ENCODE peak calls at places on chromosomes 12 and 14, in six cellular contexts. One of them, this sample, is unnamed.

GRCh38 chr14:33186656-33187055 is 248.0 kb downstream of the NPAS3 start:
- DNase-seq in breast epithelium: no peak
- DNase-seq in fibroblast of lung: no peak
- DNase-seq in left lung: no peak
- DNase-seq in heart left ventricle: no peak
- DNase-seq in HFF-Myc: no peak
- DNase-seq in this sample: no peak

GRCh38 chr14:61186793-61187641 is 94.1 kb downstream of the TMEM30B start:
- DNase-seq in breast epithelium: no peak
- DNase-seq in fibroblast of lung: no peak
- DNase-seq in left lung: no peak
- DNase-seq in heart left ventricle: no peak
- DNase-seq in HFF-Myc: no peak
- DNase-seq in this sample: peak

GRCh38 chr12:77888611-77889010 is 57.9 kb downstream of the NAV3 start:
- DNase-seq in breast epithelium: no peak
- DNase-seq in fibroblast of lung: peak
- DNase-seq in left lung: no peak
- DNase-seq in heart left ventricle: no peak
- DNase-seq in HFF-Myc: peak
- DNase-seq in this sample: peak

GRCh38 chr12:578743-579449 is 84.3 kb downstream of the NINJ2 start:
- DNase-seq in breast epithelium: no peak
- DNase-seq in fibroblast of lung: peak
- DNase-seq in left lung: no peak
- DNase-seq in heart left ventricle: no peak
- DNase-seq in HFF-Myc: no peak
- DNase-seq in this sample: no peak

GRCh38 chr14:36988568-36988967 is 183.8 kb downstream of the SLC25A21 start:
- DNase-seq in breast epithelium: no peak
- DNase-seq in fibroblast of lung: peak
- DNase-seq in left lung: no peak
- DNase-seq in heart left ventricle: no peak
- DNase-seq in HFF-Myc: no peak
- DNase-seq in this sample: no peak

GRCh38 chr12:51868821-51869489 is 18.9 kb upstream of the ANKRD33 start:
- DNase-seq in breast epithelium: no peak
- DNase-seq in fibroblast of lung: no peak
- DNase-seq in left lung: no peak
- DNase-seq in heart left ventricle: no peak
- DNase-seq in HFF-Myc: no peak
- DNase-seq in this sample: no peak

GRCh38 chr14:77654001-77654431 is 37.6 kb upstream of the SPTLC2 start:
- DNase-seq in breast epithelium: no peak
- DNase-seq in fibroblast of lung: no peak
- DNase-seq in left lung: no peak
- DNase-seq in heart left ventricle: no peak
- DNase-seq in HFF-Myc: no peak
- DNase-seq in this sample: no peak

GRCh38 chr12:3558255-3558654 is 67.3 kb downstream of the PRMT8 start:
- DNase-seq in breast epithelium: no peak
- DNase-seq in fibroblast of lung: no peak
- DNase-seq in left lung: no peak
- DNase-seq in heart left ventricle: no peak
- DNase-seq in HFF-Myc: no peak
- DNase-seq in this sample: no peak

GRCh38 chr14:20606190-20606901 is 15.2 kb upstream of the RNASE12 start:
- DNase-seq in breast epithelium: no peak
- DNase-seq in fibroblast of lung: no peak
- DNase-seq in left lung: no peak
- DNase-seq in heart left ventricle: no peak
- DNase-seq in HFF-Myc: no peak
- DNase-seq in this sample: peak

GRCh38 chr12:45182511-45182910 is 33.4 kb upstream of the ANO6 start:
- DNase-seq in breast epithelium: no peak
- DNase-seq in fibroblast of lung: peak
- DNase-seq in left lung: no peak
- DNase-seq in heart left ventricle: no peak
- DNase-seq in HFF-Myc: no peak
- DNase-seq in this sample: no peak

GRCh38 chr12:42588981-42589464 is 523 bp downstream of the PRICKLE1 start:
- DNase-seq in breast epithelium: no peak
- DNase-seq in fibroblast of lung: no peak
- DNase-seq in left lung: peak
- DNase-seq in heart left ventricle: peak
- DNase-seq in HFF-Myc: no peak
- DNase-seq in this sample: no peak

GRCh38 chr14:38502241-38502640 is 246.3 kb upstream of the CLEC14A start:
- DNase-seq in breast epithelium: no peak
- DNase-seq in fibroblast of lung: no peak
- DNase-seq in left lung: no peak
- DNase-seq in heart left ventricle: no peak
- DNase-seq in HFF-Myc: no peak
- DNase-seq in this sample: peak

GRCh38 chr12:90124289-90124688 is 415.7 kb upstream of the ATP2B1 start:
- DNase-seq in breast epithelium: no peak
- DNase-seq in fibroblast of lung: no peak
- DNase-seq in left lung: no peak
- DNase-seq in heart left ventricle: no peak
- DNase-seq in HFF-Myc: no peak
- DNase-seq in this sample: no peak

GRCh38 chr12:67070307-67070600 is 198.9 kb upstream of the CAND1 start:
- DNase-seq in breast epithelium: no peak
- DNase-seq in fibroblast of lung: no peak
- DNase-seq in left lung: no peak
- DNase-seq in heart left ventricle: no peak
- DNase-seq in HFF-Myc: no peak
- DNase-seq in this sample: no peak

GRCh38 chr12:67067453-67068203 is 201.5 kb upstream of the CAND1 start:
- DNase-seq in breast epithelium: no peak
- DNase-seq in fibroblast of lung: no peak
- DNase-seq in left lung: no peak
- DNase-seq in heart left ventricle: no peak
- DNase-seq in HFF-Myc: no peak
- DNase-seq in this sample: no peak

GRCh38 chr12:67068204-67068731 is 200.9 kb upstream of the CAND1 start:
- DNase-seq in breast epithelium: no peak
- DNase-seq in fibroblast of lung: no peak
- DNase-seq in left lung: peak
- DNase-seq in heart left ventricle: no peak
- DNase-seq in HFF-Myc: no peak
- DNase-seq in this sample: no peak

GRCh38 chr12:67069451-67070306 is 199.5 kb upstream of the CAND1 start:
- DNase-seq in breast epithelium: no peak
- DNase-seq in fibroblast of lung: peak
- DNase-seq in left lung: peak
- DNase-seq in heart left ventricle: no peak
- DNase-seq in HFF-Myc: no peak
- DNase-seq in this sample: no peak

DNA sequence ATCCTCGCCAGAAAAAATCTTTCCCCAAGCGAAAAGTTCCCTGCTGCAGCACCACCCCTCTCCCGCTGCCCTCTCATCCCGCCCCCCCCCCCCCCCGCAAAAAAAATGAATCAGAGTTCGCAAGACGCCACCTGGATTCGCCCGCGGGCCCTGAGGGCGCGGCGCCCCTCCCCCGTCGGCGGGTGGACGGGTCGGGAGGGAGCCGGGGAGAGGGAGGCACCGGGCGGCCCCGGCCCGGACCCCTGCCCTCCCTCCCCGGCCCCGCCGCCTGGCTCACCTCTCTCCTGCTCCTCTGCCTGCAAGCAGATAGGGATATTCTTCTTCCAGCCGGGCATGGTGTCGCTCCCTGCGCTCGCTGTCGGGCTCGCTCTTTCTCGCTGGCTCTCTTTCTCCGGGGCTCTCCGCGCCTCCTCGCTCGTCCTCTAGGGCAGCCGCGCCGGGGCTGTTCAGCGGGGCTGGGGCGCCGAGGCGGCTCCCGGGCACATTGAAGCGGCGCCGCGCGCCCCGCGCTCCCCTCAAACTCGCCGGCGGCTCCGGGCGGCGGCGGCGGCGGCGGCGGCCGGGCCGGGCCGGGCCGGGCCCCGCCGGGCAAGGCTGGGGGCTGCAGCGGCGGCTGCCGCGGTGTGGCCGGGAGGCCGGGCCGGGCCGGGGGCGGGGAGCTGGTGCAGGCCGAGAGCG is 200.2 kb upstream of the CAND1 start:
- DNase-seq in breast epithelium: no peak
- DNase-seq in fibroblast of lung: peak
- DNase-seq in left lung: peak
- DNase-seq in heart left ventricle: no peak
- DNase-seq in HFF-Myc: no peak
- DNase-seq in this sample: peak
- TF ChIP-seq CTCF in breast epithelium: no peak
- TF ChIP-seq CTCF in fibroblast of lung: no peak
- TF ChIP-seq CTCF in left lung: no peak
- TF ChIP-seq CTCF in heart left ventricle: no peak
- TF ChIP-seq CTCF in HFF-Myc: no peak
- TF ChIP-seq CTCF in this sample: no peak

DNA sequence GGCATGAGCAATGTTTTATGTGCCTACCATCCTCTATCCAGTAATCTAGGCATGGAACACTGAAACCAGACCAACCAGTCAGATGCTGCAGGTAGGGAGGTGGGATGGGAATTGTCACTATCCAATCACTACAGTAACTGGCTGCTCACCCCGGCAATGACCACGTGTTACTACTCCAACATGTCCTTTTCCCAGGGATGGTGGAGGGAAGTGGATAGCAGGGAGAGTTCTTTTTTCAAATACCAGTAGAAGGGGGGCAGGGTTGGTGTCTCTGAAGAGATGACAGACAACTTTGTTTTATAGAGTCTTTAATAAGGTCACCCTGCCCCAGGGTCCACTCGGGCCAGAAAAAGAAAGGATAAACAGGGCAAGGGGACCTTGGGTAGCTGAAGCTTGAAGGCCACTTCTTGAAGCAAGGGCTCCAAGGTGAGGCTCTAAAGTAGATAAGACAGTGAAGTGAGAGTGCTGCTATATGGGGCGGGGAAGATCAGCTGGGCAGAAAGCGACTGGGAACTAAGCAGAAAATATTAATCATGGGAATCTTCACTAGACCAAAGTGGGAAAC is 14.7 kb upstream of the CDH24 start:
- DNase-seq in breast epithelium: no peak
- DNase-seq in fibroblast of lung: no peak
- DNase-seq in left lung: no peak
- DNase-seq in heart left ventricle: no peak
- DNase-seq in HFF-Myc: no peak
- DNase-seq in this sample: no peak
- H3K4me3 ChIP-seq in breast epithelium: no peak
- H3K4me3 ChIP-seq in fibroblast of lung: no peak
- H3K4me3 ChIP-seq in left lung: peak
- H3K4me3 ChIP-seq in heart left ventricle: peak
- H3K4me3 ChIP-seq in HFF-Myc: peak
- H3K4me3 ChIP-seq in this sample: peak

GRCh38 chr14:103739466-103739792 is 23.8 kb downstream of the ZFYVE21 start:
- DNase-seq in breast epithelium: no peak
- DNase-seq in fibroblast of lung: no peak
- DNase-seq in left lung: no peak
- DNase-seq in heart left ventricle: no peak
- DNase-seq in HFF-Myc: no peak
- DNase-seq in this sample: no peak

GRCh38 chr14:103736546-103737431 is 21.2 kb downstream of the ZFYVE21 start:
- DNase-seq in breast epithelium: peak
- DNase-seq in fibroblast of lung: no peak
- DNase-seq in left lung: no peak
- DNase-seq in heart left ventricle: no peak
- DNase-seq in HFF-Myc: no peak
- DNase-seq in this sample: peak

GRCh38 chr14:103735815-103736545 is 20.4 kb downstream of the ZFYVE21 start:
- DNase-seq in breast epithelium: peak
- DNase-seq in fibroblast of lung: no peak
- DNase-seq in left lung: peak
- DNase-seq in heart left ventricle: no peak
- DNase-seq in HFF-Myc: no peak
- DNase-seq in this sample: no peak

GRCh38 chr14:103738706-103739451 is 23.3 kb downstream of the ZFYVE21 start:
- DNase-seq in breast epithelium: no peak
- DNase-seq in fibroblast of lung: no peak
- DNase-seq in left lung: peak
- DNase-seq in heart left ventricle: no peak
- DNase-seq in HFF-Myc: no peak
- DNase-seq in this sample: no peak

DNA sequence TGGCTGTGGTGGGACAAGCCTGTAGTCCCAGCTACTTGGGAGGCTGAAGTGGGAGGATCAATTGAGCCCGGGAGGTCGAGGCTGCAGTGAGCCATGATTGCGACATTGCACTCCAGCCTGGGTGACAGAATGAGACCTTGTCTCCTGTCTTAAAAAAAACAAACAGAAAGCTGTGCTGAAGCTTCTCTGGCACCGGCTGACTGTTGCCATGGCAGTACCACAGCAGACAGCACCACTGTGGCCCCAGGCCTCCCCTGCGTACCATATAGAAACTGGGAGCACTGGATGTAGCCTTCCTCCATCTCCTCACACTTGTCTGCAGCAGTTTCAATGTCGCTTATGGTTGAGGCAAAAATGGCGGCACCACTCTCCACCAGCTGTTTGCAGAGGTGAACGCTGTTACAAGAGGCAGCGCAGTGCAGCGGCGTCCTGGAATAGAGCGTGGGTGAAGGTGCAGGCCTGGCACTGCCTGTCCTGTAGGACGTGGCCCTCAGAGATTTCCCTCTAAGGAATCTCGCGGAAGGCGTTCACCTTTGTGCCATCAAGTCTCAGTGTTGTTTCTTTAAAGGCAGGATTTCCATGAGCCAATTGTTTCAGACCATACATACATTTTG is 21.9 kb downstream of the ZFYVE21 start:
- DNase-seq in breast epithelium: peak
- DNase-seq in fibroblast of lung: no peak
- DNase-seq in left lung: peak
- DNase-seq in heart left ventricle: no peak
- DNase-seq in HFF-Myc: no peak
- DNase-seq in this sample: no peak
- TF ChIP-seq CTCF in breast epithelium: no peak
- TF ChIP-seq CTCF in fibroblast of lung: no peak
- TF ChIP-seq CTCF in left lung: no peak
- TF ChIP-seq CTCF in heart left ventricle: no peak
- TF ChIP-seq CTCF in HFF-Myc: no peak
- TF ChIP-seq CTCF in this sample: no peak

DNA sequence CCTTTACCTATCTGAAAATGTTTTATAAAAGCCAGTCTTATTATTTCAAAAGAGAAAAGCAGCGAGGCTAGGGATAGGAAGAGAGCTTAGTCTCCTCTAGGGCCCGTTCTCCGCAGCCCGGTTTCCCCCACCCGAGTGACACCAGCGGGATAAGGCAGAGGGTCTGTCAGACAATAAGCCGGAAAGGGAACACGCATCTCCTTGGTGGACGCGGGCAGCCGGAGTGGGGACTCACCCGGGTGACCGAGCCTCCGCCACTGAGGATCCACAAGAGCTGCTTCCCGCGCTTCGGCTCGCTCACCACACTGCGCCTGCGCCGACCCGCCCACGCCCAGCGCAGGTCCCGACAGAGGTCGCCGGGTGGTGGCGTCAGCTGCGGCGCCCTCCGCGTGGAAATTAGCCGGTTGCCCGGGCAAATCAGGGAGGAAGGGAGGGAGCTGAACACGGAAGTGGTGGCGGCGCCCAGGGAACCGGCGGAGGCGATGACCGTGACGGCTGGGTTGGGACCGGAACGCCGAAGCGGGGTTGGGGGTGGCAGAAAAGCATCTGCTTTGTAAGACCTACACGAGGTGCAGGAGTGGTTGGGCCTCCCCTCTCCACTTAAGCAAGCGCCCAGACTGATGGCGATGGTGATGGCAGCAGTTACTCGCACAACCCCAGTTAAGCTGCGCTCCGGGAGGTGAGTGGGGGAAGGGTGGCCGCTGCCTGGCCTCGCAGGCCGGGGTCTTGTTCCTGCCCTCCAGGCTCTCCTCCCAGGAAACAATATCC is at the start of the genes SOCS4 and WDHD1:
- DNase-seq in breast epithelium: peak
- DNase-seq in fibroblast of lung: peak
- DNase-seq in left lung: peak
- DNase-seq in heart left ventricle: peak
- DNase-seq in HFF-Myc: peak
- DNase-seq in this sample: peak
- H3K4me3 ChIP-seq in breast epithelium: peak
- H3K4me3 ChIP-seq in fibroblast of lung: peak
- H3K4me3 ChIP-seq in left lung: peak
- H3K4me3 ChIP-seq in heart left ventricle: peak
- H3K4me3 ChIP-seq in HFF-Myc: peak
- H3K4me3 ChIP-seq in this sample: peak